ENCODE peak calls at places on chromosomes 5 and 9, in four cellular contexts. H is HepG2, Y is K562, Z is GM12878. V is an unnamed sample.

GRCh38 chr5:177077335-177077734 is 9.4 kb upstream of the FGFR4 start:
- DNase-seq in H (no peak), Z (no peak), Y (no peak), V (peak)

GRCh38 chr9:5947912-5948311 is 57.2 kb downstream of the MLANA start:
- DNase-seq in Y (no peak), Z (peak), H (no peak), V (peak)

GRCh38 chr5:9775339-9775738 is 145.2 kb upstream of the TAS2R1 start:
- DNase-seq in H (no peak), Y (no peak), Z (no peak), V (no peak)

GRCh38 chr9:86324308-86324707 is 29.9 kb downstream of the TUT7 start:
- DNase-seq in H (no peak), Z (no peak), Y (no peak), V (no peak)

GRCh38 chr5:150590979-150591411 is 49.5 kb upstream of the SYNPO start:
- DNase-seq in H (no peak), Z (no peak), Y (no peak), V (no peak)

GRCh38 chr9:128575921-128576320 is 23.5 kb downstream of the SPTAN1 start:
- DNase-seq in H (no peak), Z (no peak), Y (no peak), V (no peak)

GRCh38 chr9:13049223-13049622 is 230.3 kb downstream of the MPDZ start:
- DNase-seq in H (no peak), Y (no peak), Z (no peak), V (peak)

GRCh38 chr5:127419858-127420257 is 97.6 kb upstream of the PRRC1 start:
- DNase-seq in Z (no peak), Y (no peak), H (no peak), V (no peak)

GRCh38 chr5:35436441-35437057 is 181.1 kb upstream of the SPEF2 start:
- DNase-seq in Z (no peak), H (peak), Y (peak), V (peak)

GRCh38 chr5:173452098-173452497 is 123.9 kb upstream of the STC2 start:
- DNase-seq in Y (no peak), H (peak), Z (no peak), V (no peak)

GRCh38 chr5:113215401-113216060 is 219.3 kb downstream of the TSSK1B start:
- DNase-seq in Y (no peak), H (no peak), Z (no peak), V (no peak)

GRCh38 chr5:37184748-37185364 is 64.3 kb downstream of the CPLANE1 start:
- DNase-seq in H (no peak), Y (no peak), Z (peak), V (no peak)

GRCh38 chr5:181217111-181217804 is 5.8 kb upstream of the TRIM41 start:
- DNase-seq in H (no peak), Y (peak), Z (peak), V (no peak)

GRCh38 chr5:91301459-91301858 is 81.7 kb downstream of the ARRDC3 start:
- DNase-seq in Y (no peak), Z (no peak), H (no peak), V (no peak)

GRCh38 chr5:136193396-136193935 is 504 bp upstream of the SMIM32 start:
- DNase-seq in Y (no peak), H (no peak), Z (no peak), V (no peak)

GRCh38 chr5:136195971-136196577 is 3.1 kb upstream of the SMIM32 start:
- DNase-seq in Y (no peak), Z (no peak), H (no peak), V (no peak)

GRCh38 chr5:136192015-136192525 is 892 bp downstream of the SMIM32 start:
- DNase-seq in H (no peak), Y (no peak), Z (no peak), V (no peak)

GRCh38 chr5:136192526-136193395 is at the start of gene SMIM32:
- DNase-seq in Y (peak), H (peak), Z (no peak), V (no peak)

DNA sequence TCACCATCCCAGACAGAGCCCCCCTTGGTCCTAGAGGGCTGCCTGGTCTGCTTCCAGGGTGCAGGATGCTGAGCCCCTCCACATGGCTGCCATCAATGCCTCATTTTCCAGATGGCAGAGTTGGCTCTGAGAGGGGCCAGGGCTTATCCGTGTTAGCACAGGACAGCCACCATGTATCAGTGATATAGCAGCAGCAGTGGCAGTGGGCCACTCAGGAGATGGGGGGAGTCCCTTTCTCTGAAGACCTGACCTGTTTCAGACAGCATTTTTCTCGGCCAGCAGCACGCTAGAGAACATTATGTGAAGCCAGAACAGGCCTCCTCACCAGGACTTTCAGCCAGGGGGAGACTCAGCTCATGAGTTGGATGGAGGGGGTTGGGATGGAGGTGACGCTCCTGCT is 1.6 kb upstream of the SMIM32 start:
- DNase-seq in H (no peak), Y (no peak), Z (no peak), V (no peak)
- TF ChIP-seq FOXM1 in H (no peak), Y (no peak), Z (no peak), V (no peak)

DNA sequence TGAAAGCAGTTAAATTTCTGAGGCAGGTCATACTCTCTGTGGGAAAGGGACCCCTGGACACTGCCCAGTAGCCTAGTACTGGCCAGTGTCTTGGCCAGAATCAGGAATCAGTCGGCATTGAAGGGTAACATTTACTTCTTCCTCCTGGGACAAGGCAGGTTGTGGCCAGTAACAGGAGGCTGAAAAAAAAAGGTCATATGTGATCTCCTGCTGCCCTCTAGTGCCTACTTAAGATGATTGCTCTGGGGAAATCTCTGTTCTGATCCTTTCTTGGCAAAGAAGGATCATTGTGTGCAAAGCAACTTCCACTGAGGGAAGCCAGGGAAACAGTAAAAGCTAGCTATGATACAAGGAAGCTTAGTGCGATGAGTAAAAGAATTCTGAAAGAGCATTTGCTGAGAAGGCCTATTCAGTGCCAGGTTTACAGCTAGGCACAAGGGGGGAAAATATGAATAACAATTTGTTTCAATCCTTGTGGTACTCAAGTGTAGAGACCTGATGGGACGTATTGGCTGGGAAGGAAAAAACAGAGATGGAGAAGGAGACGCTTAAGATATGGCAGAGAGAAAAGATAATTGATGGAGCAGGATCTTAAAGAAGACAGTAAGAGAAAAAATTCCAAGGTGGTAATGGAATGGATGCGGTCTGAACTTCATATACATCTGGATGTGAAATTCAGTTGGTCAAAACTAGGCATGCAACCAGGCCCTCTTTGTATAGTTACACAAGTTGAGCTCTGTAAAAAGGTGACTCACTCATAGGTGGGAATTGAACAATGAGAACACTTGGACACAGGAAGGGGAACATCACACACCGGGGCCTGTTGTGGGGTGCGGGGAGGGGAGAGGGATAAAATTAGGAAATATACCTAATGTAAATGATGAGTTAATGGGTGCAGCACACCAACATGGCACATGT is 25.8 kb upstream of the TRIM32 start:
- DNase-seq in Z (peak), Y (peak), H (peak), V (peak)
- TF ChIP-seq SP1 in Z (no peak), Y (no peak), H (no peak), V (no peak)

DNA sequence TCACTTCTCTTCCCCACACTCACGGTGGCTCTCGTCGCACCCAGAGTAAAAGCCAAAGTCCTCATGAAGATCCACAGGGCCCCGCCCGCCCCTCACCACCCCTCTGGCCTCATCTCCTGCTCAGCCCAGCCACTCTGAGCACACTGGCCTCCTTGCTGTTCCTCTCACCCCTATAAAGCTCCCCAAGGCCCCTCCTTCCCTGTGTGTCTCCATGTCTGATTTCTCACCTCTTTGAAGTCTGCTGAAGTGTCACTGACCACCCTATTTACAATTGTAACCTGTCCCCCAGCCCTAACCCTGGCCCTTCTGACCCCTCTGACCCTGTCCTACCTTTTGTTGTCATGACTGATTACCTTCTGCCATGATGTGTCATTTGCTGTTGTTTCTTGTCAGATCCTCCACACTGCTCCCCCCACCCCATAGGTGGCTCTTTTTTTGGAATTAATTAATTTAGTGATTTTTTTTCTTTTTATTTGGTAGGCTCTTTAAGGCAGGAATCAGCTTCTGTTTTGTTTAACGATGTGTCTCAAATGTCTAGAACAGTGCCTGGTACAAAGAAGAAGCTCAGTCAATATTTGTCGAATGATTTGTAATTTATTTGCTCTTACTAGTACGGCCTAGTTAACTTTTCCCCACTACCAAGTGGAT is 90.2 kb downstream of the IQGAP2 start:
- DNase-seq in Z (no peak), Y (no peak), H (peak), V (no peak)
- TF ChIP-seq FOXM1 in Z (no peak), Y (no peak), H (no peak), V (no peak)

GRCh38 chr5:63963080-63963735 is 963 bp upstream of the HTR1A start:
- DNase-seq in H (peak), Y (peak), Z (peak), V (peak)
- TF ChIP-seq SP1 in H (no peak), Y (no peak), Z (no peak), V (no peak)

GRCh38 chr5:134455466-134455865 is 43.8 kb upstream of the CDKN2AIPNL start:
- DNase-seq in Z (no peak), Y (no peak), H (no peak), V (no peak)
- TF ChIP-seq FOXM1 in Z (no peak), Y (no peak), H (no peak), V (no peak)

V was measured in HEK293T.